ENCODE peak calls at places on chromosomes 2 and 18, in seven cellular contexts. N is upper lobe of right lung, U is IMR-90, K is H1, S is heart right ventricle, J is body of pancreas, Z is H9. P is an unnamed sample.

GRCh38 chr2:204122425-204122824 is 185.9 kb downstream of the ICOS start:
- DNase-seq in Z (no peak), J (no peak), K (peak; percentile 49), N (no peak), S (no peak), U (no peak), P (no peak)

GRCh38 chr2:54012538-54013141 is 41.8 kb upstream of the PSME4 start:
- DNase-seq in U (no peak), Z (no peak), S (no peak), J (no peak), K (no peak), N (no peak), P (no peak)

GRCh38 chr18:4020026-4020425 is 435.1 kb downstream of the DLGAP1 start:
- DNase-seq in K (no peak), S (no peak), U (no peak), N (no peak), Z (peak; percentile 30), J (no peak), P (no peak)

GRCh38 chr2:205556357-205556756 is 125.9 kb upstream of the NRP2 start:
- DNase-seq in N (no peak), K (no peak), S (no peak), Z (no peak), U (no peak), J (no peak), P (no peak)

GRCh38 chr2:216735086-216735485 is 39.7 kb upstream of the IGFBP5 start:
- DNase-seq in U (peak; percentile 66), N (no peak), K (no peak), S (no peak), Z (no peak), J (no peak), P (no peak)

GRCh38 chr2:108325756-108326155 is 37.1 kb downstream of the SULT1C2 start:
- DNase-seq in K (no peak), Z (no peak), S (no peak), J (no peak), N (no peak), U (peak; percentile 44), P (no peak)

GRCh38 chr18:76524900-76525698 is 30.1 kb upstream of the ZNF516 start:
- DNase-seq in N (no peak), S (peak; percentile 23), J (peak; percentile 40), Z (no peak), U (peak; percentile 68), K (no peak), P (no peak)

GRCh38 chr2:170778900-170779299 is 8.7 kb downstream of the ERICH2 start:
- DNase-seq in S (no peak), N (no peak), K (no peak), Z (no peak), U (no peak), J (no peak), P (no peak)

GRCh38 chr2:183812091-183812490 is 687.8 kb downstream of the NUP35 start:
- DNase-seq in K (no peak), Z (no peak), U (no peak), J (no peak), S (no peak), N (no peak), P (no peak)

GRCh38 chr2:146873056-146873455 is 971.8 kb upstream of the ACVR2A start:
- DNase-seq in Z (no peak), N (no peak), U (no peak), J (no peak), S (no peak), K (no peak), P (no peak)

GRCh38 chr18:70499218-70499691 is 210.4 kb downstream of the SOCS6 start:
- DNase-seq in U (no peak), S (no peak), K (peak; percentile 52), N (no peak), Z (peak; percentile 76), J (no peak), P (peak; percentile 65)

GRCh38 chr18:80046431-80046830 is 12.2 kb downstream of the RBFA start:
- DNase-seq in K (no peak), N (no peak), J (no peak), U (no peak), S (no peak), Z (no peak), P (no peak)

GRCh38 chr18:48333563-48333962 is 75.6 kb downstream of the ZBTB7C start:
- DNase-seq in U (no peak), K (no peak), N (no peak), J (no peak), S (no peak), Z (no peak), P (no peak)

DNA sequence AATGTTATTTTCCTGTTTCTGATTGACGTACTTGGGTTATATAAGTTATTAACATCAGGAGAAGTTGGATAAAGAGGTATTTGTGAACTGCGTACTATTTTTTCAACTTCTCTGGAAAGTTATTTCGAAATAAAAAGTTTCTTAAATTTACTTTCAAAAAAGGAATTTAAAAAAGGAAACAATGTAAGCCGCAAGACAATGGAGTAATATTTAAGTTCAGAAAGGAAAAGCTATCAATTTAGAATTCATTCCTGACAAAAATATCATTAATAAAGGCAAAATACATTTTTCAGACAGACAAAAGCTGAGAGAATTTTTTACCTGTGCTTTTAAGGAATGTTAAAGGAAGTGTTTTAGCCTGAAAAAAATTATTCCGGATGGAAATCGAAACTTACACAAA is 47.7 kb downstream of the RAB10 start:
- DNase-seq in J (no peak), S (no peak), N (no peak), Z (no peak), U (no peak), K (no peak), P (no peak)
- H3K9me3 ChIP-seq in J (no peaks in the 10 kb centered on the region), S (peaks cover 28% of the 10 kb centered on the region), N (no peaks in the 10 kb centered on the region), Z (peaks cover 6% of the 10 kb centered on the region), U (no peaks in the 10 kb centered on the region), K (peaks cover 12% of the 10 kb centered on the region), P (peaks cover 50% of the 10 kb centered on the region)

GRCh38 chr18:44731160-44731865 is 50.6 kb downstream of the SETBP1 start:
- DNase-seq in Z (no peak), U (no peak), K (no peak), N (no peak), S (no peak), J (no peak), P (no peak)
- H3K4me1 ChIP-seq in Z (peaks cover 7% of the 10 kb centered on the region), U (peaks cover 3% of the 10 kb centered on the region), K (no peaks in the 10 kb centered on the region), N (peaks cover 5% of the 10 kb centered on the region), S (peaks cover 1% of the 10 kb centered on the region), J (peaks cover 43% of the 10 kb centered on the region), P (peaks cover 36% of the 10 kb centered on the region)

GRCh38 chr18:25067291-25068050 is 284.5 kb downstream of the ZNF521 start:
- DNase-seq in S (no peak), K (no peak), U (no peak), J (no peak), Z (no peak), N (no peak), P (no peak)

GRCh38 chr18:25061345-25061744 is 290.6 kb downstream of the ZNF521 start:
- DNase-seq in J (no peak), K (no peak), N (no peak), S (no peak), U (no peak), Z (no peak), P (no peak)

GRCh38 chr18:25058520-25058919 is 293.4 kb downstream of the ZNF521 start:
- DNase-seq in J (no peak), Z (no peak), S (no peak), U (no peak), K (no peak), N (no peak), P (no peak)

GRCh38 chr18:25066536-25066935 is 285.4 kb downstream of the ZNF521 start:
- DNase-seq in S (no peak), K (no peak), J (no peak), N (no peak), Z (no peak), U (peak; percentile 3), P (no peak)

DNA sequence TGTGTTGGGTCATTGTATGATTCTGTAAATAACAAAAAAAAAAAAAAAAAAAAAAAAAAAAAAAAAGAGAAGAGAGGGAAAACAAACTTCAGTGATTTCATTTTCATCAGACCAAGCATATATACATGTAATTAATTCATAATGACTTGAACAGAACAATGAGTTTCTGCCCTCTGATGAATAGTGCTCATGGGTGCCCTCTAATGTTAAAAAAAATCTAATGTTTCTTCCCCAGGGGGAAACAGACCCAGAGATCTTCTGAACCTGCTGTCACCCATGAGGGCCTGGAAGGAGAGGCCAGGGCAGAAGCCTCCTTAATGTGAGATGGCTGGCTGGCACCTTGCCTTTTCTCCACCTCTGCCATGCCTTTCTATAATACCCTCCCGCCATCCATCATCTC is 289.2 kb downstream of the ZNF521 start:
- DNase-seq in Z (no peak), U (no peak), N (no peak), K (no peak), S (no peak), J (no peak), P (no peak)
- TF ChIP-seq CTCF in Z (no peak), U (no peak), N (no peak), K (no peak), S (no peak), J (no peak), P (peak; percentile 55)

GRCh38 chr2:82968381-82968780 is 1490.7 kb downstream of the SUCLG1 start:
- DNase-seq in N (no peak), Z (no peak), K (no peak), J (no peak), S (no peak), U (no peak), P (no peak)
- H3K9me3 ChIP-seq in N (peaks cover 3% of the 10 kb centered on the region), Z (no peaks in the 10 kb centered on the region), K (peaks cover 4% of the 10 kb centered on the region), J (no peaks in the 10 kb centered on the region), S (peaks cover 11% of the 10 kb centered on the region), U (no peaks in the 10 kb centered on the region), P (no peaks in the 10 kb centered on the region)

DNA sequence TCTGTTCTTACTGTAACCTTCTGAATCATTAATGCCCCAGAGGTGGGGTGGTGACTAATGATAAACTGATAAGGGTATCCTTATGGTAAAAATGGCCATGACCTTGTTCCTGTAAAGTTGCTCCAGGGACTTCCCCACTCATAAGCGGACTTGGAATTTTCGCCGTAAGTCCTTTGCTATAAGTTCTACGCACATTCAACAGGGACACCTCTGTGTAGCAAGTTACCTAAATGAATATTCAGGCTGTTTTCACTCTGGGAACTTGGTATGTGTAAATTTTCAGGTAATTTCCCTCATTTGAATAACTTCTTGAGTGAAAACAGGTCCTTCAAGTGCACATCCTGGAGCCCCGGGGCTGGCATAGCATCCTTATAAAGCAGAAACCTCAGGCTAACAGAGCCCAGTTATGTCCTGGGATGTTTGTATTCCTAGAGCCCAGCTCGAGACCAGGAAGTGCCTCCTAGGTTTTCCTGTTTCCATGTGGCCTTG is 9.4 kb upstream of the AGFG1 start:
- DNase-seq in N (no peak), Z (no peak), U (no peak), S (no peak), J (no peak), K (no peak), P (no peak)
- H3K4me1 ChIP-seq in N (peaks cover 5% of the 10 kb centered on the region), Z (no peaks in the 10 kb centered on the region), U (peaks cover 17% of the 10 kb centered on the region), S (peaks cover 5% of the 10 kb centered on the region), J (peaks cover 18% of the 10 kb centered on the region), K (no peaks in the 10 kb centered on the region), P (no peaks in the 10 kb centered on the region)

GRCh38 chr2:112216158-112216557 is 38.7 kb downstream of the ZC3H8 start:
- DNase-seq in N (no peak), Z (no peak), J (no peak), U (peak; percentile 18), K (no peak), S (no peak), P (no peak)
- TF ChIP-seq CTCF in N (no peak), Z (no peak), J (no peak), U (no peak), K (no peak), S (no peak), P (peak; percentile 35)

GRCh38 chr2:4529738-4530137 is 826.4 kb downstream of the DCDC2C start:
- DNase-seq in Z (no peak), N (no peak), U (no peak), K (no peak), J (no peak), S (no peak), P (no peak)
- H3K9me3 ChIP-seq in Z (no peaks in the 10 kb centered on the region), N (no peaks in the 10 kb centered on the region), U (peaks cover 14% of the 10 kb centered on the region), K (no peaks in the 10 kb centered on the region), J (no peaks in the 10 kb centered on the region), S (no peaks in the 10 kb centered on the region), P (no peaks in the 10 kb centered on the region)

GRCh38 chr2:1628893-1629292 is 115.4 kb downstream of the PXDN start:
- DNase-seq in N (no peak), Z (no peak), U (peak; percentile 74), K (no peak), J (peak; percentile 25), S (no peak), P (no peak)
- H3K4me1 ChIP-seq in N (peaks cover 14% of the 10 kb centered on the region), Z (peaks cover 8% of the 10 kb centered on the region), U (peaks cover 18% of the 10 kb centered on the region), K (peaks cover 17% of the 10 kb centered on the region), J (no peaks in the 10 kb centered on the region), S (peaks cover 10% of the 10 kb centered on the region), P (peaks cover 3% of the 10 kb centered on the region)